ENCODE peak calls at places on chromosomes 12 and 14, in eight cellular contexts. O is RWPE2; M is lung microvascular endothelial cell; N is activated effector memory CD4-positive, alpha-beta T cell treated with Interleukin-2 at 50 U/mL for 16 hours; E is stimulated activated CD4-positive, alpha-beta T cell treated with anti-CD3 and anti-CD28 coated beads, Interleukin-2, amount 100 ng/mL, for 48 hours; I is BJ; Q is brain microvascular endothelial cell; A is spleen. F is an unnamed sample.

GRCh38 chr12:27919671-27920235 is 52.8 kb downstream of the PTHLH start:
- DNase-seq in O (no peak), M (no peak), N (no peak), E (no peak), I (no peak), Q (no peak), A (no peak), F (no peak)

GRCh38 chr14:100783630-100784321 is 42.1 kb upstream of the MEG3 start:
- DNase-seq in O (peak; percentile 62), M (no peak), N (no peak), E (no peak), I (no peak), Q (no peak), A (peak; percentile 59), F (no peak)

GRCh38 chr14:104388011-104388521 is 191.5 kb upstream of the C14orf180 start:
- DNase-seq in O (peak; percentile 51), M (no peak), N (no peak), E (no peak), I (no peak), Q (no peak), A (peak; percentile 74), F (no peak)

GRCh38 chr14:90399541-90400444 is 3.0 kb downstream of the CALM1 start:
- DNase-seq in O (peak; percentile 86), M (peak; percentile 95), N (peak; percentile 77), E (peak; percentile 76), I (no peak), Q (peak; percentile 89), A (peak; percentile 95), F (no peak)

GRCh38 chr14:92397140-92397815 is 74.3 kb downstream of the SLC24A4 start:
- DNase-seq in O (no peak), M (peak; percentile 11), N (no peak), E (no peak), I (no peak), Q (peak; percentile 55), A (no peak), F (no peak)

GRCh38 chr12:64946132-64946829 is 121.8 kb downstream of the TBC1D30 start:
- DNase-seq in O (no peak), M (peak; percentile 60), N (no peak), E (no peak), I (no peak), Q (no peak), A (no peak), F (no peak)

GRCh38 chr12:90989617-90990232 is 15.0 kb downstream of the EPYC start:
- DNase-seq in O (no peak), M (no peak), N (no peak), E (no peak), I (no peak), Q (no peak), A (no peak), F (no peak)

GRCh38 chr14:103909531-103910261 is 18.6 kb upstream of the TDRD9 start:
- DNase-seq in O (no peak), M (no peak), N (no peak), E (no peak), I (no peak), Q (no peak), A (peak; percentile 62), F (no peak)

GRCh38 chr12:114700392-114701103 is 16.6 kb upstream of the TBX3 start:
- DNase-seq in O (no peak), M (no peak), N (no peak), E (no peak), I (no peak), Q (no peak), A (no peak), F (no peak)

GRCh38 chr12:43336962-43337555 is 214.9 kb downstream of the ADAMTS20 start:
- DNase-seq in O (no peak), M (peak; percentile 49), N (no peak), E (no peak), I (no peak), Q (no peak), A (no peak), F (no peak)

GRCh38 chr14:64815257-64815656 is 64.5 kb downstream of the SPTB start:
- DNase-seq in O (no peak), M (no peak), N (no peak), E (no peak), I (no peak), Q (no peak), A (no peak), F (no peak)

GRCh38 chr14:81303258-81303935 is 82.6 kb upstream of the GTF2A1 start:
- DNase-seq in O (no peak), M (no peak), N (no peak), E (peak; percentile 22), I (no peak), Q (no peak), A (peak; percentile 79), F (no peak)

GRCh38 chr12:131491155-131491554 is 219.7 kb upstream of the SFSWAP start:
- DNase-seq in O (no peak), M (no peak), N (no peak), E (no peak), I (no peak), Q (no peak), A (no peak), F (no peak)

GRCh38 chr12:121490401-121491257 is 90.2 kb downstream of the KDM2B start:
- DNase-seq in O (no peak), M (no peak), N (no peak), E (no peak), I (no peak), Q (no peak), A (no peak), F (no peak)

GRCh38 chr12:49674318-49674985 is 32.8 kb downstream of the FMNL3 start:
- DNase-seq in O (no peak), M (peak; percentile 45), N (no peak), E (no peak), I (no peak), Q (peak; percentile 18), A (no peak), F (no peak)

GRCh38 chr12:45648070-45648469 is 81.4 kb upstream of the ARID2 start:
- DNase-seq in O (no peak), M (no peak), N (no peak), E (no peak), I (no peak), Q (no peak), A (no peak), F (no peak)

GRCh38 chr14:20412422-20412821 is 879 bp downstream of the TEP1 start:
- DNase-seq in O (no peak), M (peak; percentile 26), N (no peak), E (no peak), I (no peak), Q (no peak), A (no peak), F (no peak)

GRCh38 chr12:82765971-82766705 is 79.4 kb downstream of the TMTC2 start:
- DNase-seq in O (no peak), M (no peak), N (no peak), E (no peak), I (no peak), Q (no peak), A (no peak), F (no peak)

GRCh38 chr12:89994901-89995300 is 286.3 kb upstream of the ATP2B1 start:
- DNase-seq in O (no peak), M (no peak), N (no peak), E (no peak), I (no peak), Q (no peak), A (no peak), F (no peak)

GRCh38 chr12:91958816-91959215 is 186.8 kb downstream of the BTG1 start:
- DNase-seq in O (no peak), M (no peak), N (no peak), E (no peak), I (peak; percentile 46), Q (peak; percentile 79), A (no peak), F (no peak)

GRCh38 chr14:54737132-54737711 is 165.4 kb downstream of the GCH1 start:
- DNase-seq in O (no peak), M (peak; percentile 45), N (no peak), E (no peak), I (peak; percentile 15), Q (peak; percentile 24), A (no peak), F (no peak)

GRCh38 chr12:57722716-57723629 is 15.6 kb downstream of the AGAP2 start:
- DNase-seq in O (no peak), M (no peak), N (no peak), E (no peak), I (no peak), Q (no peak), A (no peak), F (no peak)

GRCh38 chr12:52798003-52798670 is 2.2 kb upstream of the KRT3 start:
- DNase-seq in O (no peak), M (no peak), N (no peak), E (no peak), I (no peak), Q (no peak), A (peak; percentile 10), F (no peak)

GRCh38 chr12:85441025-85441424 is 161.0 kb downstream of the ALX1 start:
- DNase-seq in O (no peak), M (no peak), N (no peak), E (no peak), I (no peak), Q (no peak), A (no peak), F (no peak)

GRCh38 chr14:104732931-104733681 is 9.1 kb downstream of the ADSS1 start:
- DNase-seq in O (peak; percentile 92), M (peak; percentile 47), N (no peak), E (no peak), I (no peak), Q (no peak), A (no peak), F (no peak)

GRCh38 chr12:18863769-18864500 is 126.0 kb downstream of the CAPZA3 start:
- DNase-seq in O (no peak), M (no peak), N (no peak), E (no peak), I (no peak), Q (no peak), A (no peak), F (no peak)